ENCODE peak calls at places on chromosomes 2 and 18, in six cellular contexts. One of them, this sample, is unnamed.

GRCh38 chr2:53498210-53498609 is 269.4 kb upstream of the CHAC2 start:
- DNase-seq in H54: no peak
- DNase-seq in endothelial cell of umbilical vein: no peak
- DNase-seq in heart left ventricle: no peak
- DNase-seq in ovary: no peak
- DNase-seq in sigmoid colon: no peak
- DNase-seq in this sample: no peak

GRCh38 chr2:105674406-105674805 is 70.3 kb upstream of the NCK2 start:
- DNase-seq in H54: no peak
- DNase-seq in endothelial cell of umbilical vein: no peak
- DNase-seq in heart left ventricle: no peak
- DNase-seq in ovary: peak; percentile 35
- DNase-seq in sigmoid colon: no peak
- DNase-seq in this sample: no peak

GRCh38 chr2:34365937-34366336 is 766.8 kb upstream of the FAM98A start:
- DNase-seq in H54: no peak
- DNase-seq in endothelial cell of umbilical vein: no peak
- DNase-seq in heart left ventricle: no peak
- DNase-seq in ovary: no peak
- DNase-seq in sigmoid colon: no peak
- DNase-seq in this sample: no peak

GRCh38 chr18:70464343-70465114 is 175.7 kb downstream of the SOCS6 start:
- DNase-seq in H54: peak; percentile 54
- DNase-seq in endothelial cell of umbilical vein: peak; percentile 73
- DNase-seq in heart left ventricle: peak; percentile 86
- DNase-seq in ovary: peak; percentile 38
- DNase-seq in sigmoid colon: peak; percentile 84
- DNase-seq in this sample: peak; percentile 26

GRCh38 chr2:215137741-215138340 is 585 bp downstream of the ABCA12 start:
- DNase-seq in H54: peak; percentile 2
- DNase-seq in endothelial cell of umbilical vein: peak; percentile 15
- DNase-seq in heart left ventricle: no peak
- DNase-seq in ovary: no peak
- DNase-seq in sigmoid colon: no peak
- DNase-seq in this sample: no peak

GRCh38 chr18:58310517-58310916 is 266.5 kb downstream of the NEDD4L start:
- DNase-seq in H54: no peak
- DNase-seq in endothelial cell of umbilical vein: no peak
- DNase-seq in heart left ventricle: no peak
- DNase-seq in ovary: no peak
- DNase-seq in sigmoid colon: peak; percentile 78
- DNase-seq in this sample: peak; percentile 88

GRCh38 chr2:239768907-239769573 is 256.1 kb downstream of the NDUFA10 start:
- DNase-seq in H54: no peak
- DNase-seq in endothelial cell of umbilical vein: no peak
- DNase-seq in heart left ventricle: no peak
- DNase-seq in ovary: no peak
- DNase-seq in sigmoid colon: no peak
- DNase-seq in this sample: peak; percentile 14

GRCh38 chr18:74411475-74411874 is 45.6 kb downstream of the DIPK1C start:
- DNase-seq in H54: no peak
- DNase-seq in endothelial cell of umbilical vein: no peak
- DNase-seq in heart left ventricle: no peak
- DNase-seq in ovary: no peak
- DNase-seq in sigmoid colon: no peak
- DNase-seq in this sample: no peak

GRCh38 chr2:223549215-223549614 is 52.9 kb downstream of the SCG2 start:
- DNase-seq in H54: peak; percentile 49
- DNase-seq in endothelial cell of umbilical vein: peak; percentile 88
- DNase-seq in heart left ventricle: no peak
- DNase-seq in ovary: no peak
- DNase-seq in sigmoid colon: no peak
- DNase-seq in this sample: no peak

GRCh38 chr2:115880558-115880957 is 1438.1 kb downstream of the DPP10 start:
- DNase-seq in H54: no peak
- DNase-seq in endothelial cell of umbilical vein: no peak
- DNase-seq in heart left ventricle: no peak
- DNase-seq in ovary: no peak
- DNase-seq in sigmoid colon: no peak
- DNase-seq in this sample: no peak

GRCh38 chr2:209523778-209524362 is 100.0 kb downstream of the MAP2 start:
- DNase-seq in H54: no peak
- DNase-seq in endothelial cell of umbilical vein: no peak
- DNase-seq in heart left ventricle: no peak
- DNase-seq in ovary: no peak
- DNase-seq in sigmoid colon: no peak
- DNase-seq in this sample: no peak

GRCh38 chr2:206274434-206275273 is at the start of gene ZDBF2:
- DNase-seq in H54: peak; percentile 72
- DNase-seq in endothelial cell of umbilical vein: peak; percentile 73
- DNase-seq in heart left ventricle: peak; percentile 72
- DNase-seq in ovary: peak; percentile 51
- DNase-seq in sigmoid colon: peak; percentile 69
- DNase-seq in this sample: peak; percentile 31

GRCh38 chr18:76874643-76875389 is 52.5 kb downstream of the ZNF236 start:
- DNase-seq in H54: no peak
- DNase-seq in endothelial cell of umbilical vein: no peak
- DNase-seq in heart left ventricle: no peak
- DNase-seq in ovary: no peak
- DNase-seq in sigmoid colon: no peak
- DNase-seq in this sample: no peak

GRCh38 chr2:98524168-98524567 is 79.5 kb downstream of the INPP4A start:
- DNase-seq in H54: no peak
- DNase-seq in endothelial cell of umbilical vein: no peak
- DNase-seq in heart left ventricle: no peak
- DNase-seq in ovary: no peak
- DNase-seq in sigmoid colon: no peak
- DNase-seq in this sample: no peak

GRCh38 chr2:231449503-231450054 is 14.7 kb downstream of the NCL start:
- DNase-seq in H54: no peak
- DNase-seq in endothelial cell of umbilical vein: no peak
- DNase-seq in heart left ventricle: no peak
- DNase-seq in ovary: no peak
- DNase-seq in sigmoid colon: no peak
- DNase-seq in this sample: no peak

GRCh38 chr18:34901299-34901698 is 139.9 kb upstream of the MAPRE2 start:
- DNase-seq in H54: no peak
- DNase-seq in endothelial cell of umbilical vein: no peak
- DNase-seq in heart left ventricle: no peak
- DNase-seq in ovary: no peak
- DNase-seq in sigmoid colon: no peak
- DNase-seq in this sample: no peak

GRCh38 chr2:238097201-238097987 is 2.7 kb upstream of the ESPNL start:
- DNase-seq in H54: no peak
- DNase-seq in endothelial cell of umbilical vein: no peak
- DNase-seq in heart left ventricle: peak; percentile 49
- DNase-seq in ovary: no peak
- DNase-seq in sigmoid colon: no peak
- DNase-seq in this sample: no peak

GRCh38 chr18:33424266-33424946 is 16.1 kb downstream of the CCDC178 start:
- DNase-seq in H54: no peak
- DNase-seq in endothelial cell of umbilical vein: no peak
- DNase-seq in heart left ventricle: no peak
- DNase-seq in ovary: no peak
- DNase-seq in sigmoid colon: no peak
- DNase-seq in this sample: no peak

GRCh38 chr2:204571911-204572310 is 26.6 kb downstream of the PARD3B start:
- DNase-seq in H54: no peak
- DNase-seq in endothelial cell of umbilical vein: no peak
- DNase-seq in heart left ventricle: no peak
- DNase-seq in ovary: no peak
- DNase-seq in sigmoid colon: no peak
- DNase-seq in this sample: no peak

GRCh38 chr2:230203110-230203676 is 16.6 kb downstream of the SP110 start:
- DNase-seq in H54: no peak
- DNase-seq in endothelial cell of umbilical vein: no peak
- DNase-seq in heart left ventricle: no peak
- DNase-seq in ovary: no peak
- DNase-seq in sigmoid colon: no peak
- DNase-seq in this sample: peak; percentile 85

GRCh38 chr2:119136872-119137271 is 21.7 kb downstream of the C1QL2 start:
- DNase-seq in H54: no peak
- DNase-seq in endothelial cell of umbilical vein: no peak
- DNase-seq in heart left ventricle: no peak
- DNase-seq in ovary: no peak
- DNase-seq in sigmoid colon: no peak
- DNase-seq in this sample: no peak

GRCh38 chr2:104033399-104033798 is 820.5 kb upstream of the POU3F3 start:
- DNase-seq in H54: no peak
- DNase-seq in endothelial cell of umbilical vein: no peak
- DNase-seq in heart left ventricle: no peak
- DNase-seq in ovary: no peak
- DNase-seq in sigmoid colon: no peak
- DNase-seq in this sample: no peak

GRCh38 chr2:169849710-169850109 is 22.5 kb downstream of the UBR3 start:
- DNase-seq in H54: no peak
- DNase-seq in endothelial cell of umbilical vein: no peak
- DNase-seq in heart left ventricle: no peak
- DNase-seq in ovary: no peak
- DNase-seq in sigmoid colon: no peak
- DNase-seq in this sample: no peak

GRCh38 chr2:185318271-185318724 is 420.3 kb upstream of the FSIP2 start:
- DNase-seq in H54: no peak
- DNase-seq in endothelial cell of umbilical vein: no peak
- DNase-seq in heart left ventricle: no peak
- DNase-seq in ovary: no peak
- DNase-seq in sigmoid colon: no peak
- DNase-seq in this sample: no peak

GRCh38 chr2:159201321-159202063 is 85.0 kb downstream of the WDSUB1 start:
- DNase-seq in H54: no peak
- DNase-seq in endothelial cell of umbilical vein: no peak
- DNase-seq in heart left ventricle: no peak
- DNase-seq in ovary: no peak
- DNase-seq in sigmoid colon: no peak
- DNase-seq in this sample: peak; percentile 42

GRCh38 chr18:10264260-10264659 is 190.2 kb upstream of the APCDD1 start:
- DNase-seq in H54: no peak
- DNase-seq in endothelial cell of umbilical vein: no peak
- DNase-seq in heart left ventricle: no peak
- DNase-seq in ovary: no peak
- DNase-seq in sigmoid colon: no peak
- DNase-seq in this sample: no peak

GRCh38 chr2:6679481-6679880 is 186.2 kb downstream of the CMPK2 start:
- DNase-seq in H54: no peak
- DNase-seq in endothelial cell of umbilical vein: no peak
- DNase-seq in heart left ventricle: no peak
- DNase-seq in ovary: no peak
- DNase-seq in sigmoid colon: no peak
- DNase-seq in this sample: no peak

GRCh38 chr18:32438173-32438572 is 32.5 kb downstream of the GAREM1 start:
- DNase-seq in H54: no peak
- DNase-seq in endothelial cell of umbilical vein: no peak
- DNase-seq in heart left ventricle: peak; percentile 74
- DNase-seq in ovary: peak; percentile 12
- DNase-seq in sigmoid colon: no peak
- DNase-seq in this sample: no peak

DNA sequence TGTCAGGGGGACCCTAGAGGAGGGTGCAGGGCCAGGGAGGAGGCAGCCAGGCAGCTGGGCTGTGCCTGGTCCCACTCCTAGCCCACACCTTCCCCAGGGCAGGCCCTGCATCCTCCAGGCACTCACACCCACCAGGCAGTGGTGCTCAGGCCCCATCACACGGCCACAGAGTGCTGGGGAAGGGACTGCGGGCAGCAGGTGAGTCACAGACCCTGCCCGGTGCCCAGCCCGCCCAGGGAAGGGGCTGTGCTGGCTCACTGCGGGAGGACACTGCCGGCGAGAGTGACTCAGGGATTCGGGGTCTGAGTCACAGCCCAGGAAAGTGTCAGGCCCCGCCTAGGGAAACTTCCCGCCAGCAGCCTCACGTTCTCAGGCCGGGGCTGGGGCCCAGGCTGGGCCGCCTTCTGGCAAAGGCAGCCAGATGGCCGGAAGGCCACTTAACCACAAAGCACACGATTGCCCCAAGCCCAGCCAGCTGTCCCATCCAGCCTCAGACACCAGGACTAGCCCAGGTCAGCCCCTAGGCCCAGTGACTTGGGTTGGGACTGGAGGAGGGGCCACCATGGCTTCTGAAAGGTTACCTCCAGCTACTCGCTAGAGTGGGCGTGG is 42.2 kb downstream of the BIN1 start:
- DNase-seq in H54: peak; percentile 100
- DNase-seq in endothelial cell of umbilical vein: peak; percentile 98
- DNase-seq in heart left ventricle: peak; percentile 93
- DNase-seq in ovary: peak; percentile 74
- DNase-seq in sigmoid colon: peak; percentile 97
- DNase-seq in this sample: peak; percentile 92
- TF ChIP-seq POLR2A in H54: no peak
- TF ChIP-seq POLR2A in endothelial cell of umbilical vein: peak; percentile 18
- TF ChIP-seq POLR2A in heart left ventricle: no peak
- TF ChIP-seq POLR2A in ovary: no peak
- TF ChIP-seq POLR2A in sigmoid colon: no peak
- TF ChIP-seq POLR2A in this sample: peak; percentile 23

DNA sequence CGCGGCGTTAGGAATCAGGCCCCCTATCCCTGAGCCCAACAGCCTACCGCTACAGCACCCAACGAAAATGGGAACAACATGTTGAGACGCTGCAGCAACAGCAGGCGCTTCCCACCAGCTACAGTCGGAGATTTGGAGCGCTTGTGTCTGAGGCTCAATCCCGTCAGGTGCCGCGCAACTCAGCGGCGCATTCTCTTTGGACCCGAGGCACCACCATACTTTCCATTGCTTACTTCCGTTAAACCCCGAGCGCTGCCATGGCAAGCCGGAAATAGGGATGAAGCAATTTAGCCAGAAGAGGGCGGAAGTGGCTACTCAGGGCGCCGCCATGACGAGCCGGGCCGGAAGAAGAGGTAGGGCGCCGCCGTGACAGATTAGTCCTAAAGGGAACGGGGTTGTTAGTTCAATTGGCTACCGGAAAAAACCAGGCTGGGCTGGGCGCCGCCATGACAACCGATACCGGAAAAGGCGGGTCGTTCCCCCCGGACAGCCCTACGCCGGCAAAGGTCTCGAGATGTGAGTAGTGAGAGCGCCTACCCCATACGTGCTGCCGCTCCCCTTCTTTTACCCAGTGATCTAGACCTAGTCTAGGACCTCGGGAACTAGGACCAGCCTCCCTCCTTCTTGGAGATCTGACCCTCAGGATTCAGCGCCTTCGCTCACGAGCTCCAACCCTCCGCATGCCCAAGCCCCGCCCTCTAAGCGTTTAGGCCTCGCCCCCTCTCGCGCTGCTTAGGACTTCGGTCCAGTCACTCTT is at the start of gene CHCHD5:
- DNase-seq in H54: peak; percentile 68
- DNase-seq in endothelial cell of umbilical vein: peak; percentile 94
- DNase-seq in heart left ventricle: peak; percentile 95
- DNase-seq in ovary: peak; percentile 94
- DNase-seq in sigmoid colon: peak; percentile 98
- DNase-seq in this sample: peak; percentile 95
- TF ChIP-seq POLR2A in H54: peak; percentile 71
- TF ChIP-seq POLR2A in endothelial cell of umbilical vein: peak; percentile 96
- TF ChIP-seq POLR2A in heart left ventricle: peak; percentile 53
- TF ChIP-seq POLR2A in ovary: peak; percentile 38
- TF ChIP-seq POLR2A in sigmoid colon: peak; percentile 18
- TF ChIP-seq POLR2A in this sample: peak; percentile 44

GRCh38 chr2:233075141-233075965 is 15.2 kb downstream of the INPP5D start:
- DNase-seq in H54: no peak
- DNase-seq in endothelial cell of umbilical vein: no peak
- DNase-seq in heart left ventricle: no peak
- DNase-seq in ovary: no peak
- DNase-seq in sigmoid colon: no peak
- DNase-seq in this sample: peak; percentile 70
- TF ChIP-seq POLR2A in H54: no peak
- TF ChIP-seq POLR2A in endothelial cell of umbilical vein: no peak
- TF ChIP-seq POLR2A in heart left ventricle: no peak
- TF ChIP-seq POLR2A in ovary: no peak
- TF ChIP-seq POLR2A in sigmoid colon: no peak
- TF ChIP-seq POLR2A in this sample: no peak

GRCh38 chr2:221572180-221572820 is at the start of gene EPHA4:
- DNase-seq in H54: peak; percentile 71
- DNase-seq in endothelial cell of umbilical vein: peak; percentile 94
- DNase-seq in heart left ventricle: peak; percentile 92
- DNase-seq in ovary: peak; percentile 91
- DNase-seq in sigmoid colon: peak; percentile 94
- DNase-seq in this sample: peak; percentile 79
- TF ChIP-seq POLR2A in H54: peak; percentile 86
- TF ChIP-seq POLR2A in endothelial cell of umbilical vein: peak; percentile 90
- TF ChIP-seq POLR2A in heart left ventricle: peak; percentile 94
- TF ChIP-seq POLR2A in ovary: peak; percentile 66
- TF ChIP-seq POLR2A in sigmoid colon: peak; percentile 68
- TF ChIP-seq POLR2A in this sample: no peak